ENCODE peak calls at places on chromosomes 16 and 17, in four cellular contexts. I, R, B and T are unnamed samples. For H3K4me1, the result is how much of the 10 kb centered on the place peaks cover.

GRCh38 chr17:79987187-79987889 is 48.3 kb downstream of the TBC1D16 start:
- DNase-seq in R (no peak), I (no peak), B (no peak), T (no peak)

GRCh38 chr17:75848523-75849303 is 4.5 kb upstream of the UNC13D start:
- DNase-seq in I (peak), B (peak), R (peak), T (peak)

GRCh38 chr17:15892679-15893332 is 52.1 kb upstream of the ADORA2B start:
- DNase-seq in R (no peak), B (no peak), I (no peak), T (no peak)

GRCh38 chr16:66403531-66404145 is 23.5 kb upstream of the BEAN1 start:
- DNase-seq in B (no peak), R (no peak), I (peak), T (no peak)

GRCh38 chr17:35894206-35894605 is 14.0 kb upstream of the CCL5 start:
- DNase-seq in R (no peak), B (no peak), I (no peak), T (no peak)

GRCh38 chr17:47678196-47678595 is 15.8 kb upstream of the TBKBP1 start:
- DNase-seq in I (no peak), R (no peak), B (no peak), T (no peak)

GRCh38 chr16:84950906-84951305 is 60.4 kb downstream of the ZDHHC7 start:
- DNase-seq in B (no peak), R (peak), I (no peak), T (no peak)

GRCh38 chr16:54204756-54205155 is 81.8 kb downstream of the IRX3 start:
- DNase-seq in I (no peak), B (no peak), R (no peak), T (no peak)

GRCh38 chr16:66131156-66131807 is 235.2 kb upstream of the CDH5 start:
- DNase-seq in I (no peak), R (no peak), B (no peak), T (no peak)

GRCh38 chr17:78524870-78525510 is 52.2 kb downstream of the DNAH17 start:
- DNase-seq in I (no peak), B (no peak), R (no peak), T (no peak)

GRCh38 chr17:17156511-17156910 is 49.6 kb downstream of the PLD6 start:
- DNase-seq in I (no peak), R (no peak), B (no peak), T (no peak)

GRCh38 chr17:49851387-49852291 is 3.8 kb upstream of the TAC4 start:
- DNase-seq in B (peak), I (peak), R (peak), T (peak)

GRCh38 chr17:79695293-79696158 is 35.2 kb upstream of the ENPP7 start:
- DNase-seq in B (no peak), R (no peak), I (no peak), T (no peak)

GRCh38 chr17:51234162-51234561 is 25.7 kb downstream of the MBTD1 start:
- DNase-seq in R (no peak), I (no peak), B (no peak), T (no peak)

GRCh38 chr17:18224428-18225120 is 861 bp upstream of the LLGL1 start:
- DNase-seq in R (no peak), I (peak), B (no peak), T (peak)

GRCh38 chr16:9061358-9061813 is 30.1 kb upstream of the HAPSTR1 start:
- DNase-seq in I (peak), B (peak), R (no peak), T (no peak)

GRCh38 chr16:79150128-79150527 is 450.4 kb downstream of the MAF start:
- DNase-seq in I (no peak), B (no peak), R (no peak), T (no peak)

GRCh38 chr17:45409659-45410076 is 23.0 kb downstream of the ARHGAP27 start:
- DNase-seq in B (no peak), I (no peak), R (no peak), T (no peak)

GRCh38 chr17:36629252-36629847 is 28.0 kb downstream of the MRM1 start:
- DNase-seq in B (peak), I (peak), R (peak), T (peak)

GRCh38 chr16:81634380-81635121 is 144.5 kb upstream of the PLCG2 start:
- DNase-seq in R (peak), B (no peak), I (peak), T (no peak)

GRCh38 chr17:17416400-17417360 is 60.1 kb upstream of the MED9 start:
- DNase-seq in I (no peak), B (no peak), R (peak), T (peak)

GRCh38 chr17:31807846-31808245 is 51.2 kb downstream of the COPRS start:
- DNase-seq in I (no peak), R (no peak), B (no peak), T (no peak)

GRCh38 chr16:71460246-71460645 is 1.8 kb downstream of the ZNF23 start:
- DNase-seq in I (no peak), R (no peak), B (no peak), T (no peak)

GRCh38 chr16:8621572-8622314 is at the start of gene METTL22:
- DNase-seq in I (peak), R (peak), B (peak), T (peak)

GRCh38 chr16:8713635-8714097 is 39.2 kb downstream of the ABAT start:
- DNase-seq in B (no peak), R (no peak), I (no peak), T (no peak)

GRCh38 chr17:60107526-60108257 is 29.0 kb upstream of the HEATR6 start:
- DNase-seq in R (no peak), B (no peak), I (no peak), T (no peak)

GRCh38 chr17:3905017-3905486 is 11.2 kb downstream of the P2RX1 start:
- DNase-seq in B (peak), I (no peak), R (no peak), T (peak)

GRCh38 chr16:67657751-67658518 is 2.1 kb downstream of the ACD start:
- DNase-seq in I (no peak), B (no peak), R (no peak), T (peak)

DNA sequence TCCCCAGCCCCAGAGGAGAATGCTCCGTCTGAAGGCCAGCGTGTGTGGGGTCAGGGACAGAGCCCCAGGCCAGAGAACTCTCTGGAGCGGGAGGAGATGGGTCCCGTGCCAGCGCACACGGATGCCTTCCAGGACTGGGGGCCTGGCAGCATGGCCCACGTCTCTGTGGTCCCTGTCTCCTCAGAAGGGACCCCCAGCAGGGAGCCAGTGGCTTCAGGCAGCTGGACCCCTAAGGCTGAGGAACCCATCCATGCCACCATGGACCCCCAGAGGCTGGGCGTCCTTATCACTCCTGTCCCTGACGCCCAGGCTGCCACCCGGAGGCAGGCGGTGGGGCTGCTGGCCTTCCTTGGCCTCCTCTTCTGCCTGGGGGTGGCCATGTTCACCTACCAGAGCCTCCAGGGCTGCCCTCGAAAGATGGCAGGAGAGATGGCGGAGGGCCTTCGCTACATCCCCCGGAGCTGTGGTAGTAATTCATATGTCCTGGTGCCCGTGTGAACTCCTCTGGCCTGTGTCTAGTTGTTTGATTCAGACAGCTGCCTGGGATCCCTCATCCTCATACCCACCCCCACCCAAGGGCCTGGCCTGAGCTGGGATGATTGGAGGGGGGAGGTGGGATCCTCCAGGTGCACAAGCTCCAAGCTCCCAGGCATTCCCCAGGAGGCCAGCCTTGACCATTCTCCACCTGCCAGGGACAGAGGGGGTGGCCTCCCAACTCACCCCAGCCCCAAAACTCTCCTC is 10.4 kb downstream of the CX3CL1 start:
- DNase-seq in B (no peak), I (no peak), R (no peak), T (no peak)
- TF ChIP-seq CTCF in B (no peak), I (no peak), R (no peak), T (no peak)

DNA sequence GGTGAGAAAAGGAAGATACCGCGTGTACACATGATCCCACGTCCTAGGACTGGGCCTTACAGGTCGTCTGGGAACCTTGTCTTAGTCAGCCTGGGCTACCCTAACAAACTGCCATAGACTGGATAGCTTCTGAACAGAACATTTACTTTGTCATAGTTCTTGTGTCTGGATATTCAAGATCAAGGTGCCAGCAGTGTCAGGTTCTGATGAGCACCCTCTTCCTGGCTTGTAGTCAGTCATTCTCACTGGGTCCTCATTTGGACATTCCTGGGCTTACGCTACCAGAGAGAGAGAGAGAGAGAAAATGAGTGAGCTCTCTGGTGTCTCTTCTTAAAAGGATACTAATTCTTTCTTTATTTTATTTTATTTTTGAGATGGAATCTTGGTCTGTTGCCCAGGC is 685.8 kb upstream of the RBFOX1 start:
- DNase-seq in B (no peak), R (no peak), I (no peak), T (no peak)
- H3K4me1 ChIP-seq in B (under half), R (under half), I (under half), T (under half)

GRCh38 chr17:9825751-9826150 is at the start of gene GLP2R:
- DNase-seq in B (peak), R (no peak), I (no peak), T (no peak)

GRCh38 chr17:9821921-9822320 is at the start of gene GSG1L2:
- DNase-seq in B (no peak), I (no peak), R (no peak), T (no peak)

GRCh38 chr17:9824797-9825338 is 856 bp upstream of the GLP2R start:
- DNase-seq in B (no peak), R (no peak), I (no peak), T (no peak)

GRCh38 chr17:9828296-9829059 is 2.8 kb downstream of the GLP2R start:
- DNase-seq in B (no peak), I (no peak), R (no peak), T (no peak)

DNA sequence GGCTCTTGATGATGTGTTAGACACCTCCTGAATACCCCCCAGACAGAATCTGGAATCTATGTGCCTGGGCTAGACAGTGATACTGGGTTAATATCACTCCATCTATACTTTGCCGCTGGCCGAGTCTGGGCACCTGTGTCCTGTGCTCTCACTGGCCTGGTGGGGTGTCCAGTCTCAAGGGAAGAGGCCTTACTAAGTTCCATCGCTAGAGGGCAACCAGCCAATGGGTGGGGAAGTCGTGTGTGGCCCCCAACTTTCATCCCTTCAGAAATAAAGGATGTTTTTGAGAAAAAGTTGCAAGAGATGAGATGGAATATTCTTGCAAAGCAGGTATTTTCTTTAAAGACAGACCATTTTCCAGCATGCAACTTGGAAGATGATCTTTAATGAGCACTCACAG is 1.6 kb upstream of the GLP2R start:
- DNase-seq in R (peak), I (no peak), B (no peak), T (no peak)
- TF ChIP-seq CTCF in R (no peak), I (peak), B (no peak), T (no peak)

GRCh38 chr16:1580256-1580655 is 31.6 kb downstream of the IFT140 start:
- DNase-seq in I (no peak), B (peak), R (no peak), T (peak)

GRCh38 chr16:1580956-1581355 is 30.9 kb downstream of the IFT140 start:
- DNase-seq in I (no peak), B (peak), R (no peak), T (no peak)

GRCh38 chr16:1579214-1579613 is 32.7 kb downstream of the IFT140 start:
- DNase-seq in I (no peak), B (no peak), R (no peak), T (no peak)

GRCh38 chr16:1583180-1583579 is 28.7 kb downstream of the IFT140 start:
- DNase-seq in B (no peak), R (no peak), I (no peak), T (no peak)

GRCh38 chr16:1581804-1582203 is 30.1 kb downstream of the IFT140 start:
- DNase-seq in R (no peak), B (no peak), I (no peak), T (no peak)
- H3K4me1 ChIP-seq in R (under half), B (under half), I (under half), T (under half)